ENCODE peak calls at places on chromosomes 13 and 19, in seven cellular contexts. O, L, J, K, A, C and B are unnamed samples.

GRCh38 chr13:45481688-45482087 is 16.9 kb downstream of the COG3 start:
- DNase-seq in O (no peak), L (no peak), J (no peak), K (no peak), A (no peak), C (no peak), B (no peak)

GRCh38 chr19:56167064-56167578 is 8.7 kb upstream of the GALP start:
- DNase-seq in O (no peak), L (peak), J (no peak), K (peak), A (no peak), C (no peak), B (no peak)

GRCh38 chr19:42199440-42200115 is 17.9 kb downstream of the DEDD2 start:
- DNase-seq in O (no peak), L (no peak), J (no peak), K (peak), A (no peak), C (peak), B (peak)

GRCh38 chr13:110448230-110448629 is 113.3 kb downstream of the RAB20 start:
- DNase-seq in O (no peak), L (no peak), J (peak), K (no peak), A (peak), C (no peak), B (no peak)

GRCh38 chr13:91375119-91375729 is 23.2 kb upstream of the GPC5 start:
- DNase-seq in O (no peak), L (peak), J (no peak), K (peak), A (no peak), C (no peak), B (no peak)

GRCh38 chr13:20492036-20492435 is 33.6 kb downstream of the CRYL1 start:
- DNase-seq in O (no peak), L (no peak), J (no peak), K (no peak), A (no peak), C (no peak), B (no peak)

GRCh38 chr19:38634757-38635482 is 12.5 kb upstream of the ACTN4 start:
- DNase-seq in O (peak), L (peak), J (peak), K (peak), A (no peak), C (peak), B (peak)

GRCh38 chr13:69389899-69390298 is 717.7 kb upstream of the ATXN8OS start:
- DNase-seq in O (peak), L (no peak), J (no peak), K (peak), A (peak), C (no peak), B (no peak)

GRCh38 chr13:50244913-50245574 is 229.8 kb downstream of the KCNRG start:
- DNase-seq in O (peak), L (no peak), J (peak), K (peak), A (peak), C (no peak), B (peak)

GRCh38 chr19:52351512-52351911 is 15.5 kb downstream of the ZNF610 start:
- DNase-seq in O (no peak), L (no peak), J (no peak), K (peak), A (no peak), C (no peak), B (no peak)

GRCh38 chr19:54172413-54172763 is 572 bp downstream of the TMC4 start:
- DNase-seq in O (no peak), L (no peak), J (no peak), K (no peak), A (no peak), C (peak), B (peak)

GRCh38 chr13:44902793-44903192 is 86.5 kb downstream of the NUFIP1 start:
- DNase-seq in O (no peak), L (no peak), J (no peak), K (no peak), A (no peak), C (no peak), B (no peak)

GRCh38 chr19:12052057-12052570 is 647 bp downstream of the ZNF878 start:
- DNase-seq in O (no peak), L (no peak), J (no peak), K (no peak), A (no peak), C (no peak), B (peak)

GRCh38 chr13:30443957-30444404 is 21.7 kb downstream of the UBE2L5 start:
- DNase-seq in O (no peak), L (peak), J (no peak), K (peak), A (no peak), C (no peak), B (no peak)

GRCh38 chr13:29162638-29163037 is 342.5 kb downstream of the MTUS2 start:
- DNase-seq in O (no peak), L (no peak), J (no peak), K (peak), A (peak), C (no peak), B (no peak)

GRCh38 chr13:111312944-111313590 is 7.4 kb upstream of the TEX29 start:
- DNase-seq in O (no peak), L (no peak), J (no peak), K (no peak), A (no peak), C (no peak), B (no peak)

GRCh38 chr19:39363909-39364457 is 21.8 kb downstream of the SAMD4B start:
- DNase-seq in O (peak), L (peak), J (no peak), K (no peak), A (no peak), C (no peak), B (no peak)